ENCODE peak calls at places on chromosomes 5 and 9, in nine cellular contexts. A is activated T-cell treated with anti-CD3 and anti-CD28 coated beads, Interleukin-2, amount 50 U/mL, for 1 hour; Q is NAMALWA; O is AG08395; G is NCI-H1105 treated with DMSO at 0.1 percent for 48 hours; X is NCI-H69; L is Calu3; C is activated effector memory CD4-positive, alpha-beta T cell treated with anti-CD3 and anti-CD28 coated beads, Interleukin-2, amount 50 U/mL, for 16 hours; U is hepatic stellate cell. E is an unnamed sample.

GRCh38 chr9:70594546-70594945 is 180.1 kb upstream of the KLF9 start:
- DNase-seq in A (no peak), Q (no peak), O (peak; percentile 55), G (no peak), X (no peak), L (no peak), C (no peak), U (no peak), E (no peak)

GRCh38 chr5:76192837-76193236 is 109.7 kb downstream of the SV2C start:
- DNase-seq in A (no peak), Q (no peak), O (no peak), G (no peak), X (no peak), L (no peak), C (no peak), U (no peak), E (no peak)

GRCh38 chr5:34803974-34804373 is 35.0 kb upstream of the TTC23L start:
- DNase-seq in A (no peak), Q (no peak), O (no peak), G (no peak), X (no peak), L (no peak), C (no peak), U (no peak), E (no peak)

GRCh38 chr5:35136386-35136785 is 88.6 kb upstream of the AGXT2 start:
- DNase-seq in A (no peak), Q (no peak), O (peak; percentile 84), G (no peak), X (no peak), L (no peak), C (no peak), U (peak; percentile 63), E (peak; percentile 99)

GRCh38 chr5:150402226-150402773 is 10.4 kb downstream of the CD74 start:
- DNase-seq in A (no peak), Q (no peak), O (no peak), G (no peak), X (no peak), L (no peak), C (no peak), U (no peak), E (no peak)

GRCh38 chr9:124282442-124283231 is 24.9 kb downstream of the NEK6 start:
- DNase-seq in A (no peak), Q (no peak), O (no peak), G (no peak), X (no peak), L (peak; percentile 55), C (no peak), U (peak; percentile 85), E (no peak)

GRCh38 chr9:12739014-12739413 is 35.8 kb upstream of the LURAP1L start:
- DNase-seq in A (no peak), Q (no peak), O (peak; percentile 14), G (no peak), X (no peak), L (no peak), C (no peak), U (no peak), E (no peak)

GRCh38 chr9:17251100-17251499 is 116.3 kb downstream of the CNTLN start:
- DNase-seq in A (no peak), Q (no peak), O (no peak), G (no peak), X (no peak), L (no peak), C (no peak), U (no peak), E (peak; percentile 2)

GRCh38 chr5:5770825-5771224 is 348.3 kb downstream of the ICE1 start:
- DNase-seq in A (no peak), Q (no peak), O (no peak), G (no peak), X (no peak), L (no peak), C (no peak), U (no peak), E (no peak)

E was measured in ELR.